ENCODE peak calls at places on chromosomes 5 and 9, in seven cellular contexts. K is left lung; R is stimulated activated CD8-positive, alpha-beta memory T cell treated with anti-CD3 and anti-CD28 coated beads, Interleukin-2, amount 100 ng/mL, for 48 hours; O is CD4-positive, CD25-positive, alpha-beta regulatory T cell; P is mammary epithelial cell; S is EL; Q is EH. N is an unnamed sample.

GRCh38 chr9:108549184-108549583 is 306.6 kb downstream of the ACTL7B start:
- DNase-seq in S (no peak), R (no peak), O (no peak), P (peak), Q (no peak), K (no peak), N (no peak)

GRCh38 chr5:57986746-57987145 is 473.1 kb downstream of the PLK2 start:
- DNase-seq in S (peak), O (no peak), P (peak), K (no peak), Q (peak), R (no peak), N (no peak)

GRCh38 chr9:37156781-37157356 is 36.5 kb downstream of the ZCCHC7 start:
- DNase-seq in P (peak), S (no peak), O (no peak), Q (no peak), R (no peak), K (no peak), N (no peak)

GRCh38 chr9:84953252-84953773 is 283.8 kb downstream of the NTRK2 start:
- DNase-seq in R (no peak), S (no peak), K (no peak), P (peak), O (no peak), Q (no peak), N (no peak)

GRCh38 chr5:148681157-148682131 is 27.1 kb upstream of the HTR4 start:
- DNase-seq in R (no peak), O (no peak), P (no peak), S (no peak), Q (no peak), K (no peak), N (no peak)

GRCh38 chr9:71981944-71982343 is 70.5 kb downstream of the C9orf85 start:
- DNase-seq in P (no peak), S (no peak), Q (no peak), K (no peak), O (no peak), R (no peak), N (no peak)

GRCh38 chr9:12737871-12738270 is 36.9 kb upstream of the LURAP1L start:
- DNase-seq in S (no peak), K (no peak), R (no peak), Q (no peak), O (no peak), P (no peak), N (no peak)

GRCh38 chr5:94223231-94223630 is 395.2 kb downstream of the KIAA0825 start:
- DNase-seq in O (no peak), K (no peak), Q (no peak), P (no peak), R (no peak), S (no peak), N (no peak)

GRCh38 chr5:65830856-65831255 is 95.5 kb upstream of the ERBIN start:
- DNase-seq in P (no peak), K (no peak), O (no peak), S (no peak), R (no peak), Q (peak), N (no peak)

N was measured in CD14-positive monocyte.